ENCODE peak calls at places on chromosomes 16 and 17, in six cellular contexts. M is A549, Q is tibial nerve, R is RWPE1, P is lower lobe of right lung, A is mammary epithelial cell. O is an unnamed sample.
A peak's percentile ranks its signal among the peaks of the same experiment; 100 is the strongest.

GRCh38 chr16:53768593-53768992 is 64.6 kb downstream of the FTO start:
- DNase-seq in P (no peak), M (peak; percentile 87), R (peak; percentile 83), Q (no peak), A (peak; percentile 94), O (peak; percentile 11)

GRCh38 chr17:66175892-66176291 is 16.0 kb downstream of the CEP112 start:
- DNase-seq in R (no peak), M (no peak), A (no peak), Q (no peak), P (no peak), O (no peak)

GRCh38 chr17:31405941-31406371 is 14.5 kb downstream of the RAB11FIP4 start:
- DNase-seq in P (no peak), A (no peak), R (no peak), Q (no peak), M (no peak), O (no peak)

GRCh38 chr16:48347980-48348379 is 37.2 kb downstream of the SIAH1 start:
- DNase-seq in A (no peak), M (no peak), Q (no peak), R (no peak), P (no peak), O (no peak)

GRCh38 chr16:50941651-50942050 is 199.8 kb downstream of the CYLD start:
- DNase-seq in R (no peak), Q (no peak), A (no peak), P (no peak), M (no peak), O (no peak)

GRCh38 chr17:16930571-16931317 is 41.2 kb downstream of the TNFRSF13B start:
- DNase-seq in Q (no peak), M (no peak), P (no peak), R (no peak), A (no peak), O (no peak)

GRCh38 chr16:18984425-18985005 is 781 bp downstream of the TMC7 start:
- DNase-seq in M (peak; percentile 38), Q (no peak), P (no peak), A (peak; percentile 53), R (no peak), O (no peak)

GRCh38 chr16:59697746-59698145 is 963.6 kb upstream of the GOT2 start:
- DNase-seq in M (no peak), P (no peak), R (no peak), Q (no peak), A (no peak), O (no peak)

GRCh38 chr17:39962642-39963220 is at the start of gene GSDMA:
- DNase-seq in R (no peak), M (no peak), A (no peak), Q (no peak), P (no peak), O (no peak)

GRCh38 chr17:56887552-56888467 is 26.0 kb downstream of the TRIM25 start:
- DNase-seq in Q (no peak), M (no peak), R (peak; percentile 37), A (peak; percentile 81), P (no peak), O (no peak)

GRCh38 chr17:39576187-39576586 is 31.5 kb downstream of the NEUROD2 start:
- DNase-seq in P (no peak), A (no peak), R (peak; percentile 20), M (peak; percentile 41), Q (no peak), O (no peak)

GRCh38 chr16:81071816-81072215 is 5.2 kb downstream of the C16orf46 start:
- DNase-seq in A (peak; percentile 81), R (peak; percentile 49), P (no peak), Q (no peak), M (peak; percentile 18), O (no peak)

GRCh38 chr17:43314582-43314981 is 80.8 kb upstream of the RNU2-1 start:
- DNase-seq in P (no peak), A (peak; percentile 3), R (no peak), M (no peak), Q (no peak), O (no peak)

GRCh38 chr17:40326832-40327199 is 17.8 kb downstream of the RARA start:
- DNase-seq in P (peak; percentile 32), Q (peak; percentile 63), M (no peak), R (no peak), A (no peak), O (no peak)

GRCh38 chr17:80426671-80427326 is 11.8 kb downstream of the ENDOV start:
- DNase-seq in A (peak; percentile 46), M (peak; percentile 67), P (peak; percentile 81), Q (peak; percentile 63), R (peak; percentile 87), O (peak; percentile 33)

GRCh38 chr16:88810868-88811599 is 694 bp downstream of the APRT start:
- DNase-seq in M (peak; percentile 87), Q (peak; percentile 70), A (peak; percentile 77), R (peak; percentile 57), P (peak; percentile 88), O (peak; percentile 64)

GRCh38 chr17:21248495-21248894 is 4.7 kb downstream of the NATD1 start:
- DNase-seq in A (no peak), M (no peak), Q (no peak), R (no peak), P (no peak), O (no peak)

GRCh38 chr17:43784068-43784467 is 3.8 kb downstream of the CFAP97D1 start:
- DNase-seq in M (no peak), P (no peak), Q (no peak), R (no peak), A (no peak), O (no peak)

GRCh38 chr16:17222756-17223411 is 247.9 kb downstream of the XYLT1 start:
- DNase-seq in A (no peak), R (no peak), Q (peak; percentile 20), M (no peak), P (no peak), O (no peak)

GRCh38 chr17:67441052-67441738 is 64.1 kb downstream of the PITPNC1 start:
- DNase-seq in A (no peak), M (peak; percentile 85), P (no peak), R (peak; percentile 8), Q (no peak), O (no peak)

GRCh38 chr17:57986841-57987581 is 1.0 kb downstream of the VEZF1 start:
- DNase-seq in P (peak; percentile 52), A (peak; percentile 67), M (peak; percentile 70), R (no peak), Q (no peak), O (peak; percentile 37)

GRCh38 chr16:74608944-74609343 is 2.0 kb upstream of the GLG1 start:
- DNase-seq in Q (no peak), R (no peak), P (no peak), A (no peak), M (no peak), O (no peak)

GRCh38 chr16:74607310-74607966 is 524 bp upstream of the GLG1 start:
- DNase-seq in M (no peak), A (no peak), R (no peak), P (no peak), Q (no peak), O (no peak)

GRCh38 chr16:74606521-74607309 is at the start of gene GLG1:
- DNase-seq in M (peak; percentile 91), R (peak; percentile 84), Q (peak; percentile 87), P (peak; percentile 95), A (peak; percentile 87), O (peak; percentile 90)

GRCh38 chr16:74607967-74608356 is 1.0 kb upstream of the GLG1 start:
- DNase-seq in P (no peak), R (no peak), A (no peak), M (no peak), Q (no peak), O (no peak)

GRCh38 chr16:74608381-74608780 is 1.5 kb upstream of the GLG1 start:
- DNase-seq in M (no peak), Q (no peak), P (no peak), A (no peak), R (no peak), O (no peak)
- H3K27ac ChIP-seq in M (no peak overlapping the region), Q (no peak overlapping the region), P (no peak overlapping the region), A (no peak overlapping the region), R (no peak overlapping the region), O (no peak overlapping the region)

GRCh38 chr17:72632026-72632684 is 460.3 kb downstream of the SLC39A11 start:
- DNase-seq in P (no peak), Q (no peak), A (no peak), M (peak; percentile 85), R (no peak), O (no peak)
- TF ChIP-seq CTCF in P (no peak), Q (no peak), A (no peak), M (no peak), R (no peak), O (no peak)

DNA sequence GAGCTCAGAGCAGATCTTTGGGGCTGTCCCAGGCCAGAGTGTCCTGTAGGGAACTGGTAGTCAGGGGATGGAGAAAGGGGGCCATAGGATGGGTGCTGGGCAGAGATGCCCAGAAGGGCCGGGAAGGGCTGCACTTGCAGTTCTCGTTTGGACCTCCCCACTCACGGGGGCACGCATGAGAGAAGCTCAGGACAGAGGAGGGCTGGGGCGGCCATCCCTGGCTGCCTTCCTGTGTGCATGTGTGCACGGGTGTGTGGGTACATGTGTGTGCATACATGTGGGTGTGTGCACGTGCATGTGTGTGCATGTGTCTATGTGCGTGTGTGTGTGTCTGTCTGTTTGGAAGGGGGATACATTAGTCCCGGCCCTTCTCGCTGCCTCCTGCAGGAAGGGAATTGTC is 73.3 kb downstream of the COG7 start:
- DNase-seq in A (no peak), M (no peak), R (no peak), Q (no peak), P (peak; percentile 36), O (no peak)
- H3K27ac ChIP-seq in A (no peak overlapping the region), M (no peak overlapping the region), R (no peak overlapping the region), Q (no peak overlapping the region), P (no peak overlapping the region), O (no peak overlapping the region)

GRCh38 chr16:85529489-85530369 is 83.4 kb upstream of the GSE1 start:
- DNase-seq in Q (no peak), A (no peak), R (no peak), M (peak; percentile 21), P (no peak), O (no peak)

GRCh38 chr16:85527042-85527766 is 85.9 kb upstream of the GSE1 start:
- DNase-seq in A (no peak), P (no peak), M (no peak), Q (no peak), R (no peak), O (no peak)

GRCh38 chr16:85527767-85528297 is 85.3 kb upstream of the GSE1 start:
- DNase-seq in R (no peak), M (no peak), P (no peak), A (no peak), Q (no peak), O (no peak)

GRCh38 chr16:85530370-85530739 is 82.8 kb upstream of the GSE1 start:
- DNase-seq in A (no peak), P (no peak), Q (no peak), R (no peak), M (no peak), O (no peak)

GRCh38 chr16:85528528-85529387 is 84.4 kb upstream of the GSE1 start:
- DNase-seq in Q (no peak), A (no peak), M (peak; percentile 26), R (no peak), P (no peak), O (no peak)
- TF ChIP-seq CTCF in Q (peak; percentile 48), A (peak; percentile 56), M (peak; percentile 36), R (peak; percentile 53), P (peak; percentile 49), O (no peak)

DNA sequence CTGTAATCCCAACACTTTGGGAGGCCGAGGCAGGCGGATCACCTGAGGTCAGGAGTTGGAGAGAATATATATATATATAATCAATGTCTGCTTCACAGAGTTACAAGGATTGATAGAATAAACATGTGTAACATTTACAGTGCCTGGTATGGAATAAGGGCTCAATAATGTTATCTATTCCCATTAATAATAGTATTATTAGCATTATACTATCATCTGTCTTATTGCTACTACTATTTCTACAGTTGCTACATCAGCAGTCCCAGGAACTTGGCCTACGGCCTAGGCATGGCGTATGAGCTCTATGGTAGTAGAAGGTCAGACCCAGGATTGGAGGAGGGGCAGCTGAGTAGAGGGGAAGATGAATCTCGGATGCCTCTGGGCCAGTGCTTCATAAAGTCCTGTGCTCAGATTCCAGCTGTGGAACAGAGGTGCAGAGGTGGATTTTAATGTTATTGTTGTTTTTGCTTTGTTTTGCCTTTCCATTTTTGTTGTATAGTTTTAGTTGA is 146.3 kb upstream of the TBX2 start:
- DNase-seq in P (no peak), A (no peak), R (no peak), Q (peak; percentile 46), M (no peak), O (no peak)
- H3K27ac ChIP-seq in P (peak overlapping the region; percentile 77), A (no peak overlapping the region), R (no peak overlapping the region), Q (peak overlapping the region; percentile 77), M (no peak overlapping the region), O (no peak overlapping the region)

O was measured in prostate gland.